ENCODE peak calls at places on chromosomes 7 and 10, in six cellular contexts. Z is PC-3, O is upper lobe of right lung, S is left ventricle myocardium inferior, H is IMR-90, G is heart left ventricle. Y is an unnamed sample.
A peak's percentile ranks its signal among the peaks of the same experiment; 100 is the strongest.

GRCh38 chr7:94509264-94509878 is at the start of gene CASD1:
- DNase-seq in Z (peak; percentile 30), S (peak; percentile 63), H (peak; percentile 1), O (peak; percentile 86), G (peak; percentile 68), Y (peak; percentile 51)

GRCh38 chr7:155069992-155070827 is at the start of gene HTR5A:
- DNase-seq in Z (peak; percentile 75), H (peak; percentile 80), O (peak; percentile 92), S (peak; percentile 74), G (peak; percentile 74), Y (peak; percentile 80)

GRCh38 chr10:9243861-9244515 is 1189.5 kb downstream of the GATA3 start:
- DNase-seq in Z (no peak), G (no peak), S (no peak), H (no peak), O (no peak), Y (peak; percentile 28)

GRCh38 chr10:79286318-79286951 is 60.8 kb upstream of the PPIF start:
- DNase-seq in S (peak; percentile 75), O (peak; percentile 91), G (peak; percentile 74), Z (no peak), H (peak; percentile 29), Y (peak; percentile 63)

GRCh38 chr10:125134483-125134848 is 25.9 kb downstream of the CTBP2 start:
- DNase-seq in Z (no peak), S (no peak), O (peak; percentile 50), G (no peak), H (no peak), Y (no peak)

GRCh38 chr7:87316846-87317545 is 28.5 kb upstream of the CROT start:
- DNase-seq in G (no peak), Z (peak; percentile 94), H (peak; percentile 99), O (no peak), S (no peak), Y (no peak)

GRCh38 chr7:45638916-45639315 is 64.7 kb downstream of the ADCY1 start:
- DNase-seq in H (no peak), O (no peak), Z (no peak), S (no peak), G (no peak), Y (no peak)

GRCh38 chr10:137606-138005 is 2.4 kb downstream of the ZMYND11 start:
- DNase-seq in O (no peak), S (no peak), G (no peak), Z (peak; percentile 57), H (peak; percentile 74), Y (no peak)

GRCh38 chr10:104393387-104393786 is 39.8 kb downstream of the CFAP58 start:
- DNase-seq in O (no peak), Z (no peak), G (no peak), S (no peak), H (no peak), Y (no peak)

GRCh38 chr10:79948976-79949722 is at the start of gene SFTPD:
- DNase-seq in G (no peak), H (no peak), S (no peak), Z (peak; percentile 69), O (peak; percentile 85), Y (no peak)

GRCh38 chr10:12847361-12847975 is 154.0 kb downstream of the CCDC3 start:
- DNase-seq in G (no peak), O (no peak), Z (no peak), S (no peak), H (no peak), Y (no peak)

GRCh38 chr7:50614721-50615518 is 49.7 kb upstream of the DDC start:
- DNase-seq in S (no peak), H (no peak), O (no peak), Z (peak; percentile 19), G (no peak), Y (no peak)

GRCh38 chr7:127683776-127684681 is 32.0 kb downstream of the SND1 start:
- DNase-seq in S (no peak), O (no peak), G (no peak), H (no peak), Z (no peak), Y (no peak)

GRCh38 chr10:132455986-132456847 is 59.2 kb downstream of the PWWP2B start:
- DNase-seq in G (peak; percentile 24), S (no peak), O (no peak), H (no peak), Z (no peak), Y (no peak)

GRCh38 chr10:114073787-114074186 is 30.1 kb downstream of the ADRB1 start:
- DNase-seq in G (no peak), S (no peak), O (no peak), Z (no peak), H (no peak), Y (no peak)

GRCh38 chr7:128845987-128846386 is 15.8 kb downstream of the FLNC start:
- DNase-seq in Z (no peak), H (no peak), S (no peak), G (no peak), O (no peak), Y (no peak)
- H3K4me3 ChIP-seq in Z (no peak overlapping the region), H (no peak overlapping the region), S (no peak overlapping the region), G (no peak overlapping the region), O (no peak overlapping the region), Y (no peak overlapping the region)

GRCh38 chr7:100444311-100445278 is 8.3 kb upstream of the PPP1R35 start:
- DNase-seq in G (peak; percentile 61), O (peak; percentile 52), S (no peak), H (peak; percentile 74), Z (no peak), Y (peak; percentile 20)
- H3K27ac ChIP-seq in G (peak overlapping the region; percentile 82), O (peak overlapping the region; percentile 74), S (peak overlapping the region; percentile 85), H (peak overlapping the region; percentile 46), Z (no peak overlapping the region), Y (no peak overlapping the region)

DNA sequence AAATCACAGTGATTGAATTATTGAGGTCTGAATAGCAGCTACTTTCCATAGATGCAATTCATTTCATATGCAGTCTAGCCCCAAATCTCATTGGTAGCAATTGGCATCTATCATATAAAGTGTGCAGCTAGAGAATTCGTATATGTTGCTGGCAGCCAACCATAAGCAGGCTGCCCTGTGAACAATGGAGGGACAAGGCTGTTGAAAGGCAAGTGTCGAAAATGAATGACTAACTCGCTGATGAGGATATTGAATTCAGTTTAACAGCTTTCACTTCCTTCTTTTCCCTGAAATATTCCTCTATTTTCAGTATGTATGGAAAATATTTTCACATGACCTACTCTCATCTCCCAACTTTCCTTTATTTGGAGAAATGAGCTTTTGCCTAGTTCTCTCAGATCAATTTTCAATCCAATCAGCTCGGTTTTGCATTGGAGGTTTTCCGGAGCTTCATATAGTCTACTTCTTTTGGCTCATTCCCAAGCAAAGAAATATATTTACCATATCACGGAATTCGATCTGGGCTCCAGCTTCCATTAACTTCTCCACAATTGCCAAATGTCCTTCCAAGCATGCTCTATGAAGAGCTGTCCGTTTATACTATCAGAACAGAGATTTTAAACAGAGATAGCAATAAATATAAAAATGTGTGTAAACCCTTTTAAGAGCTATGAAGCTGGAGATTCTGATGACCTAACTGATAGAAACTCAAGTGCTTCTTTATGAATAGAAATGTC is 3.5 kb downstream of the ANKRD1 start:
- DNase-seq in O (no peak), S (no peak), H (no peak), Z (no peak), G (no peak), Y (no peak)
- H3K27me3 ChIP-seq in O (no peaks in the 10 kb centered on the region), S (no peaks in the 10 kb centered on the region), H (no peaks in the 10 kb centered on the region), Z (no peaks in the 10 kb centered on the region), G (no peaks in the 10 kb centered on the region), Y (peaks cover 4% of the 10 kb centered on the region)

GRCh38 chr10:31172925-31173324 is 141.3 kb upstream of the ZNF438 start:
- DNase-seq in S (no peak), H (no peak), O (no peak), Z (no peak), G (no peak), Y (no peak)
- H3K4me3 ChIP-seq in S (no peak overlapping the region), H (no peak overlapping the region), O (no peak overlapping the region), Z (no peak overlapping the region), G (no peak overlapping the region), Y (no peak overlapping the region)

GRCh38 chr7:158373761-158374545 is 213.7 kb downstream of the PTPRN2 start:
- DNase-seq in Z (no peak), S (no peak), G (no peak), O (peak; percentile 48), H (no peak), Y (no peak)
- H3K27ac ChIP-seq in Z (peak overlapping the region; percentile 83), S (no peak overlapping the region), G (no peak overlapping the region), O (no peak overlapping the region), H (no peak overlapping the region), Y (no peak overlapping the region)

DNA sequence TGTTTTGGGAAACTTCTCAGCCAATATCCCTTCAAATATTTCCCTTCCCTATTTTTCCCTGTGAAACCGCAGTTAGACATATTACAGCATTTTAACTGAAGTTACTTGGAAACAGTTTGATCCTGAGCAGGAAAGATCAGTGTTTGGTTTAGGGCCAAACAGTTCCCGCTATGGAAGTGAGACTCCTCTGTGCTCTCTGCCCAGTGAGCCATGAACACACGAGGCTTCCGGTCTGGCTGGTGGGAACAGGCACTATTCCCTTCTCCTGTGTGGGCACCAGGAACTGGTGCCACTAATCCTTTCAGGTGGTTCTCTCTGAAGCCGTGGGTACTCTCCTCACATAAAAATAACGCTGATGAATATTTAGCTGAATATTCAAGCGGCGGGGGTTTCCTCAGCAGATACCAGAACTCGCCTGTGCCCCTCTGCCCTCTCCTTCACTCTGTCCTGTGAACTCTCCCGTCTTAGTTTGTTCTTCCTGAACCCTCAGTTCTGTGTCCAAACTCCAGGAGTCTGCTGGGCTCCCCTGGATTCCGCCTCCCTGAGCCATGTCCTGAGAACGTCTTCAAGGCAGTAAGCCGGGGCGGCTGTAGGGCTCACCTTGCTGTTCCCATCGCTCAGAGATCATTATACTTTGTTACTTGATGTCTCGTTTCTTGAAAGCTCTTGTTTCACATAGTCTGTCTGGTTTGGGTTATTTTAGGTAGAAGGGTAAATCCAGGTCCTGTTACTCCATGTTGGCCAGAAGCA is 25.7 kb downstream of the FOXL3 start:
- DNase-seq in O (no peak), Z (no peak), S (no peak), H (no peak), G (peak; percentile 10), Y (no peak)
- H3K27me3 ChIP-seq in O (peaks cover 10% of the 10 kb centered on the region), Z (peaks cover 81% of the 10 kb centered on the region), S (peaks cover 81% of the 10 kb centered on the region), H (peaks cover 67% of the 10 kb centered on the region), G (no peaks in the 10 kb centered on the region), Y (no peaks in the 10 kb centered on the region)

DNA sequence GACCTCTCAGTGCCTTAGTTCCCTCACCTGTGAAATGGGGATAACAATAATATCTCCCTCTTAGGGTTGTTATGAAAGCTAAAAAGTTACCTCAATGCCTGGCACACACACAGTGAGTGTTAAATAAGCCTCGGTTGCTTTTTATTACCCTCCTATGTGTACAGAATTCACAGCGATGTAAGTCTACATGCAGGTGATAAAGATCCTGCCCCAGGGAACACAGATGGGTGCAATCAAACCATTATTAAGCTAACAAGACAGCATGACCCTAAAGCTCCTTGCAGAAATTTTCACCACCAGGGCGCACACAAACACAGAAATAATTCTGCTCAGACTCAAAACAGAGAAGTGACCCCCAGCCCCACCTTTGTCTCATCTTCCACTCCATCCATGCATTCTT is 261.9 kb downstream of the SNX10 start:
- DNase-seq in Z (no peak), G (no peak), O (no peak), S (no peak), H (no peak), Y (no peak)
- H3K4me3 ChIP-seq in Z (no peak overlapping the region), G (no peak overlapping the region), O (no peak overlapping the region), S (no peak overlapping the region), H (no peak overlapping the region), Y (no peak overlapping the region)

GRCh38 chr7:18638594-18639452 is 143.3 kb downstream of the HDAC9 start:
- DNase-seq in H (peak; percentile 64), O (no peak), G (no peak), Z (peak; percentile 10), S (no peak), Y (no peak)
- H3K27ac ChIP-seq in H (no peak overlapping the region), O (peak overlapping the region; percentile 61), G (no peak overlapping the region), Z (no peak overlapping the region), S (peak overlapping the region; percentile 46), Y (no peak overlapping the region)